ENCODE peak calls at places on chromosomes 11 and 22, in six cellular contexts. R, H, L, K, G and A are unnamed samples.

GRCh38 chr22:43923191-43923590 is 414 bp upstream of the PNPLA3 start:
- DNase-seq in R (no peak), H (no peak), L (peak), K (no peak), G (no peak), A (peak)

GRCh38 chr22:39288135-39288898 is 31.1 kb downstream of the RPL3 start:
- DNase-seq in R (no peak), H (no peak), L (no peak), K (no peak), G (no peak), A (no peak)

GRCh38 chr11:113778111-113778910 is 1.3 kb upstream of the CLDN25 start:
- DNase-seq in R (peak), H (no peak), L (no peak), K (peak), G (no peak), A (no peak)

GRCh38 chr22:31650391-31650790 is 11.6 kb downstream of the PISD start:
- DNase-seq in R (no peak), H (peak), L (peak), K (no peak), G (no peak), A (peak)

GRCh38 chr11:111633248-111633647 is 31.0 kb downstream of the SIK2 start:
- DNase-seq in R (no peak), H (no peak), L (no peak), K (no peak), G (no peak), A (no peak)

GRCh38 chr11:35083181-35084061 is 55.5 kb upstream of the CD44 start:
- DNase-seq in R (peak), H (peak), L (peak), K (no peak), G (peak), A (peak)

GRCh38 chr11:76415073-76415472 is 29.7 kb upstream of the EMSY start:
- DNase-seq in R (no peak), H (no peak), L (no peak), K (no peak), G (no peak), A (no peak)

GRCh38 chr11:71251761-71252433 is 480 bp downstream of the SHANK2 start:
- DNase-seq in R (no peak), H (no peak), L (no peak), K (peak), G (no peak), A (peak)

GRCh38 chr11:75931124-75931523 is 116.1 kb downstream of the UVRAG start:
- DNase-seq in R (no peak), H (no peak), L (peak), K (no peak), G (no peak), A (no peak)

GRCh38 chr22:20494978-20495860 is at the start of gene KLHL22:
- DNase-seq in R (no peak), H (peak), L (peak), K (peak), G (peak), A (peak)

GRCh38 chr11:102685311-102685710 is 20.3 kb downstream of the MMP27 start:
- DNase-seq in R (no peak), H (no peak), L (no peak), K (no peak), G (no peak), A (no peak)

GRCh38 chr11:116859175-116859574 is 21.8 kb upstream of the APOA1 start:
- DNase-seq in R (no peak), H (no peak), L (no peak), K (no peak), G (no peak), A (no peak)

GRCh38 chr22:31583861-31584485 is 78.0 kb downstream of the PISD start:
- DNase-seq in R (no peak), H (no peak), L (peak), K (no peak), G (no peak), A (no peak)

GRCh38 chr11:79440451-79441158 is at the start of gene TENM4:
- DNase-seq in R (peak), H (peak), L (peak), K (peak), G (peak), A (peak)
- TF ChIP-seq CTCF in R (no peak), H (no peak), L (no peak), K (no peak), G (peak), A (no peak)

DNA sequence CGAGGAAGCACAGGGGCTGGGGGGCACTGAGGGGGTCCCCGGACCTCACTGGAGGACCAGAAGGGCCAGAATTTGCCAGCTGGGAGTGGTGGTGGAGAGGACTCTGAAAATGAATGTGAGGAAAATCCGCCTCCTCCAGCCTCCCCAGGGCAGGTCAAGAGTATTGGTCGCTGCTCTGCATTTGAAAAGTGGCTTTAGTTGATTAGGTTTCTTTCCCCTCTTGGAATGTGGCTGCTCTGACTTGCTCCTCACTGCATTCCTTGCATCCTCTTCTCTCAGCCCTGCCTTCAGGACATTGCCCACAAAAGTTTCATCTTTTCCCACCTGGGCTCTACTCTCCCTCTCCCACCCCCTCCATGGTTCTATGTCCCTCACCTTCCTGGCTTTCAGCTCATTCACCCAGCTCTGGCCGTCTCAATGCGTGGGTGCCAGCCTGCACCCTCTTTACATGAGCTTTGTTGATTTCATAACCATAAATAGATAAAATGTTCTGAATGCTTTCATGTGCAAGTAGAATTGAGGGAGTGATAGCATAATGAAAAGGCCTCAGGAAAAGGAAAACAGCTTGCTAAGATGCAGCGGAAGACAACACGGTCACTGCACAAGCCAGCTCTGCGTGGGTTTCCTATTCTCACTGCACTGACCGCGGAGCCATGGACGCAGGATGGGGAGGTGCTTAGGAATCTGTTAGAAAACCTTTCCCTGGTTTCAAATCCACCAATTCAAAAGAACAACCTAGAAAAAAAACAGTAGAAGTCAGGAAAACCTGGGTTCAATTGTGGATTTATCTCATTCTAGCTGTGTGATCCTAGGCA is 6.5 kb upstream of the NPAS4 start:
- DNase-seq in R (no peak), H (no peak), L (no peak), K (no peak), G (no peak), A (no peak)
- H3K4me3 ChIP-seq in R (no peak), H (no peak), L (no peak), K (no peak), G (no peak), A (no peak)

GRCh38 chr11:86416494-86416893 is 41.8 kb downstream of the CCDC81 start:
- DNase-seq in R (no peak), H (no peak), L (no peak), K (no peak), G (no peak), A (no peak)

GRCh38 chr11:86414032-86414431 is 39.3 kb downstream of the CCDC81 start:
- DNase-seq in R (no peak), H (no peak), L (no peak), K (no peak), G (no peak), A (no peak)

GRCh38 chr11:86421976-86422770 is 47.5 kb downstream of the CCDC81 start:
- DNase-seq in R (no peak), H (no peak), L (no peak), K (no peak), G (no peak), A (no peak)

GRCh38 chr11:86418513-86418912 is 43.8 kb downstream of the CCDC81 start:
- DNase-seq in R (no peak), H (no peak), L (no peak), K (no peak), G (no peak), A (no peak)

GRCh38 chr11:86418929-86419328 is 44.2 kb downstream of the CCDC81 start:
- DNase-seq in R (no peak), H (no peak), L (peak), K (no peak), G (no peak), A (peak)
- TF ChIP-seq CTCF in R (no peak), H (no peak), L (peak), K (no peak), G (no peak), A (peak)

GRCh38 chr11:3169952-3170755 is 5.0 kb upstream of the OSBPL5 start:
- DNase-seq in R (peak), H (no peak), L (no peak), K (peak), G (no peak), A (no peak)
- H3K4me3 ChIP-seq in R (peak), H (no peak), L (no peak), K (no peak), G (peak), A (no peak)

GRCh38 chr11:10750838-10751580 is at the start of gene CTR9:
- DNase-seq in R (peak), H (peak), L (peak), K (peak), G (peak), A (peak)
- TF ChIP-seq CTCF in R (no peak), H (peak), L (peak), K (peak), G (no peak), A (peak)

GRCh38 chr11:37973926-37974325 is 1375.9 kb upstream of the RAG2 start:
- DNase-seq in R (no peak), H (no peak), L (no peak), K (no peak), G (no peak), A (no peak)

GRCh38 chr11:37972691-37973090 is 1374.7 kb upstream of the RAG2 start:
- DNase-seq in R (no peak), H (no peak), L (peak), K (no peak), G (no peak), A (no peak)

DNA sequence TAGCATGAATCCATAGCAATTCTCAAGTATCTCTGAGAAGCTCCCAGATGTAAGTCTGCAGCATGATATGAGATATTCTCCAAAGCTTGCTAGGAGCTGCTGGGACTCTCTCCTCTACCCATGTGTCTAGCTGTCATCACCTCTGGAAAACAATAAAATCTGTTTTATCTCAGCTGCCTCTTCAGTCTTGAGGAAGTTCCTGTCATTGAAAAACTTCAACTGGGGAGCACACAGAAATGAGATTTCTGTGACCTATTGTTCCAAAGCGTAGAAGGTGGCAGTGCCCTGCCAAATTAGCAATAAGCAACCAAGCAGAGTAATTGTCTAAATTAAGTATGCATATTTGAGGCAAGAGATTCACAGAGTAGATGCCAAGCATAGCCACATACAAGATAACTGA is 1380.6 kb upstream of the RAG2 start:
- DNase-seq in R (no peak), H (no peak), L (no peak), K (peak), G (no peak), A (no peak)
- H3K4me3 ChIP-seq in R (no peak), H (no peak), L (no peak), K (no peak), G (no peak), A (no peak)

GRCh38 chr22:41537203-41537602 is 7.1 kb downstream of the POLR3H start:
- DNase-seq in R (no peak), H (no peak), L (no peak), K (no peak), G (no peak), A (no peak)
- TF ChIP-seq CTCF in R (no peak), H (no peak), L (no peak), K (no peak), G (no peak), A (no peak)

GRCh38 chr11:57779275-57779674 is 17.7 kb downstream of the CTNND1 start:
- DNase-seq in R (no peak), H (no peak), L (no peak), K (peak), G (peak), A (no peak)
- H3K4me3 ChIP-seq in R (peak), H (no peak), L (no peak), K (peak), G (no peak), A (no peak)

GRCh38 chr22:23565288-23565941 is 14.7 kb downstream of the IGLL1 start:
- DNase-seq in R (no peak), H (no peak), L (no peak), K (peak), G (no peak), A (peak)
- TF ChIP-seq CTCF in R (no peak), H (no peak), L (peak), K (peak), G (no peak), A (no peak)

DNA sequence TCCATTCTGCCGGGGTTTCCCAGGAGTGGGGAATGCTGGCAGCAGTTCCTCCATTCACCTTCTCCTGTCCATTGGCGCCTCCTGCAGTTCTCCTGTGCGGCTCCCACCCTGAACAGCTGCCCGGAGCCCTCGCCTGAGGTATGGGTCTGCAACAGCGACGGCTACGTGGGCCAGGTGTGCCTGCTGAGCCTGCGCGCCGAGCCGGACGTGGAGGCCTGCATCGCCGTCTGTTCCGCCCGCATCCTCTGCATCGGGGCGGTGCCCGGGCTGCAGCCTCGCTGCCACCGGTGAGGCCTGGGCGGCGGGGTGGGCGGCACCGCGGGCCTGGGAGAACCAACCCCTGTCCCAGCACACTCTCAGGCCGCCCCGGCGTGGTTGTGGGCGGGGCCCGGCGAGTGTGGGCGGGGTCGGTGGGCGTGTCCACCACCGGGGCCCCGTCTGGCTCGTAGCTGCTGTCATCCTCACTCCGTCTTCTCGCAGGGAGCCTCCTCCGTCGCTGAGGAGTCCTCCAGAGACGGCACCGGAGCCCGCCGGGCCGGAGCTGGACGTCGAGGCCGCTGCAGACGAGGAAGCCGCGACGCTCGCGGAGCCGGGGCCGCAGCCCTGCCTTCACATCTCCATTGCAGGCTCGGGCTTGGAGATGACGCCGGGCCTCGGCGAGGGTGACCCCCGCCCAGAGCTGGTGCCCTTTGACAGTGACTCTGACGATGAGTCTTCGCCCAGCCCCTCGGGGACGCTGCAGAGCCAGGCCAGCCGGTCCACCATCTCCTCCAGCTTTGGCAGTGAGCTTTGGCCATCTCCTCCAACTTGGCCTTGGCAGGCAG is 14.0 kb upstream of the RELT start:
- DNase-seq in R (no peak), H (no peak), L (no peak), K (no peak), G (no peak), A (no peak)
- H3K4me3 ChIP-seq in R (no peak), H (no peak), L (no peak), K (no peak), G (no peak), A (no peak)